ENCODE peak calls at places on chromosomes 16 and 17, in six cellular contexts. One of them, this sample, is unnamed.
A peak's percentile ranks its signal among the peaks of the same experiment; 100 is the strongest.

GRCh38 chr17:53646835-53647234 is 175.9 kb upstream of the KIF2B start:
- DNase-seq in HS-5: no peak
- DNase-seq in CD14-positive monocyte: no peak
- DNase-seq in fibroblast of the conjunctiva: no peak
- DNase-seq in stimulated activated CD4-positive, alpha-beta T cell treated with anti-CD3 and anti-CD28 coated beads, Interleukin-15, amount 100 ng/mL, for 1 hour: no peak
- DNase-seq in NCI-H748 treated with DMSO at 0.1 percent for 48 hours: no peak
- DNase-seq in this sample: no peak

GRCh38 chr16:67055712-67056487 is 27.0 kb downstream of the CBFB start:
- DNase-seq in CD14-positive monocyte: no peak
- DNase-seq in fibroblast of the conjunctiva: peak; percentile 81
- DNase-seq in stimulated activated CD4-positive, alpha-beta T cell treated with anti-CD3 and anti-CD28 coated beads, Interleukin-15, amount 100 ng/mL, for 1 hour: no peak
- DNase-seq in HS-5: peak; percentile 95
- DNase-seq in NCI-H748 treated with DMSO at 0.1 percent for 48 hours: no peak
- DNase-seq in this sample: no peak

GRCh38 chr17:67751101-67752074 is 33.7 kb downstream of the NOL11 start:
- DNase-seq in NCI-H748 treated with DMSO at 0.1 percent for 48 hours: no peak
- DNase-seq in HS-5: no peak
- DNase-seq in CD14-positive monocyte: no peak
- DNase-seq in stimulated activated CD4-positive, alpha-beta T cell treated with anti-CD3 and anti-CD28 coated beads, Interleukin-15, amount 100 ng/mL, for 1 hour: no peak
- DNase-seq in fibroblast of the conjunctiva: no peak
- DNase-seq in this sample: no peak

GRCh38 chr17:50337956-50338355 is 8.0 kb upstream of the XYLT2 start:
- DNase-seq in fibroblast of the conjunctiva: no peak
- DNase-seq in NCI-H748 treated with DMSO at 0.1 percent for 48 hours: no peak
- DNase-seq in HS-5: no peak
- DNase-seq in CD14-positive monocyte: no peak
- DNase-seq in stimulated activated CD4-positive, alpha-beta T cell treated with anti-CD3 and anti-CD28 coated beads, Interleukin-15, amount 100 ng/mL, for 1 hour: no peak
- DNase-seq in this sample: no peak

GRCh38 chr17:289409-289808 is 63.2 kb downstream of the RPH3AL start:
- DNase-seq in fibroblast of the conjunctiva: no peak
- DNase-seq in HS-5: no peak
- DNase-seq in CD14-positive monocyte: no peak
- DNase-seq in NCI-H748 treated with DMSO at 0.1 percent for 48 hours: no peak
- DNase-seq in stimulated activated CD4-positive, alpha-beta T cell treated with anti-CD3 and anti-CD28 coated beads, Interleukin-15, amount 100 ng/mL, for 1 hour: no peak
- DNase-seq in this sample: no peak

GRCh38 chr17:48025904-48026502 is 11.6 kb downstream of the COPZ2 start:
- DNase-seq in NCI-H748 treated with DMSO at 0.1 percent for 48 hours: no peak
- DNase-seq in stimulated activated CD4-positive, alpha-beta T cell treated with anti-CD3 and anti-CD28 coated beads, Interleukin-15, amount 100 ng/mL, for 1 hour: no peak
- DNase-seq in HS-5: no peak
- DNase-seq in fibroblast of the conjunctiva: no peak
- DNase-seq in CD14-positive monocyte: no peak
- DNase-seq in this sample: no peak

GRCh38 chr17:43737722-43738121 is 20.9 kb downstream of the SOST start:
- DNase-seq in NCI-H748 treated with DMSO at 0.1 percent for 48 hours: no peak
- DNase-seq in CD14-positive monocyte: no peak
- DNase-seq in stimulated activated CD4-positive, alpha-beta T cell treated with anti-CD3 and anti-CD28 coated beads, Interleukin-15, amount 100 ng/mL, for 1 hour: no peak
- DNase-seq in fibroblast of the conjunctiva: peak; percentile 51
- DNase-seq in HS-5: no peak
- DNase-seq in this sample: no peak

GRCh38 chr17:61221597-61222471 is 177.8 kb upstream of the TBX2 start:
- DNase-seq in fibroblast of the conjunctiva: no peak
- DNase-seq in NCI-H748 treated with DMSO at 0.1 percent for 48 hours: no peak
- DNase-seq in HS-5: no peak
- DNase-seq in stimulated activated CD4-positive, alpha-beta T cell treated with anti-CD3 and anti-CD28 coated beads, Interleukin-15, amount 100 ng/mL, for 1 hour: no peak
- DNase-seq in CD14-positive monocyte: no peak
- DNase-seq in this sample: no peak

GRCh38 chr17:47879028-47879585 is 16.9 kb upstream of the SP2 start:
- DNase-seq in stimulated activated CD4-positive, alpha-beta T cell treated with anti-CD3 and anti-CD28 coated beads, Interleukin-15, amount 100 ng/mL, for 1 hour: no peak
- DNase-seq in fibroblast of the conjunctiva: no peak
- DNase-seq in NCI-H748 treated with DMSO at 0.1 percent for 48 hours: no peak
- DNase-seq in CD14-positive monocyte: peak; percentile 11
- DNase-seq in HS-5: no peak
- DNase-seq in this sample: no peak

GRCh38 chr17:68048996-68049395 is 13.5 kb downstream of the KPNA2 start:
- DNase-seq in fibroblast of the conjunctiva: no peak
- DNase-seq in HS-5: no peak
- DNase-seq in CD14-positive monocyte: no peak
- DNase-seq in NCI-H748 treated with DMSO at 0.1 percent for 48 hours: no peak
- DNase-seq in stimulated activated CD4-positive, alpha-beta T cell treated with anti-CD3 and anti-CD28 coated beads, Interleukin-15, amount 100 ng/mL, for 1 hour: no peak
- DNase-seq in this sample: no peak

GRCh38 chr17:80043963-80044362 is 7.5 kb downstream of the CCDC40 start:
- DNase-seq in fibroblast of the conjunctiva: no peak
- DNase-seq in CD14-positive monocyte: no peak
- DNase-seq in HS-5: no peak
- DNase-seq in NCI-H748 treated with DMSO at 0.1 percent for 48 hours: no peak
- DNase-seq in stimulated activated CD4-positive, alpha-beta T cell treated with anti-CD3 and anti-CD28 coated beads, Interleukin-15, amount 100 ng/mL, for 1 hour: no peak
- DNase-seq in this sample: no peak

GRCh38 chr16:63697736-63698135 is 1424.1 kb downstream of the CDH11 start:
- DNase-seq in fibroblast of the conjunctiva: no peak
- DNase-seq in CD14-positive monocyte: no peak
- DNase-seq in NCI-H748 treated with DMSO at 0.1 percent for 48 hours: no peak
- DNase-seq in stimulated activated CD4-positive, alpha-beta T cell treated with anti-CD3 and anti-CD28 coated beads, Interleukin-15, amount 100 ng/mL, for 1 hour: no peak
- DNase-seq in HS-5: no peak
- DNase-seq in this sample: no peak

GRCh38 chr17:66819466-66819865 is 15.5 kb upstream of the CACNG5 start:
- DNase-seq in fibroblast of the conjunctiva: no peak
- DNase-seq in HS-5: no peak
- DNase-seq in NCI-H748 treated with DMSO at 0.1 percent for 48 hours: no peak
- DNase-seq in stimulated activated CD4-positive, alpha-beta T cell treated with anti-CD3 and anti-CD28 coated beads, Interleukin-15, amount 100 ng/mL, for 1 hour: no peak
- DNase-seq in CD14-positive monocyte: no peak
- DNase-seq in this sample: no peak

GRCh38 chr17:73139296-73139695 is 25.5 kb upstream of the SSTR2 start:
- DNase-seq in NCI-H748 treated with DMSO at 0.1 percent for 48 hours: no peak
- DNase-seq in stimulated activated CD4-positive, alpha-beta T cell treated with anti-CD3 and anti-CD28 coated beads, Interleukin-15, amount 100 ng/mL, for 1 hour: no peak
- DNase-seq in HS-5: no peak
- DNase-seq in fibroblast of the conjunctiva: no peak
- DNase-seq in CD14-positive monocyte: no peak
- DNase-seq in this sample: no peak

GRCh38 chr17:57086069-57086930 is 1.3 kb downstream of the AKAP1 start:
- DNase-seq in fibroblast of the conjunctiva: no peak
- DNase-seq in stimulated activated CD4-positive, alpha-beta T cell treated with anti-CD3 and anti-CD28 coated beads, Interleukin-15, amount 100 ng/mL, for 1 hour: no peak
- DNase-seq in CD14-positive monocyte: no peak
- DNase-seq in NCI-H748 treated with DMSO at 0.1 percent for 48 hours: peak; percentile 28
- DNase-seq in HS-5: no peak
- DNase-seq in this sample: peak; percentile 17

GRCh38 chr17:74776990-74777389 is 845 bp upstream of the NAT9 start:
- DNase-seq in fibroblast of the conjunctiva: no peak
- DNase-seq in CD14-positive monocyte: no peak
- DNase-seq in HS-5: no peak
- DNase-seq in stimulated activated CD4-positive, alpha-beta T cell treated with anti-CD3 and anti-CD28 coated beads, Interleukin-15, amount 100 ng/mL, for 1 hour: no peak
- DNase-seq in NCI-H748 treated with DMSO at 0.1 percent for 48 hours: no peak
- DNase-seq in this sample: no peak

GRCh38 chr17:76834889-76835288 is 33.3 kb upstream of the MGAT5B start:
- DNase-seq in NCI-H748 treated with DMSO at 0.1 percent for 48 hours: no peak
- DNase-seq in CD14-positive monocyte: no peak
- DNase-seq in fibroblast of the conjunctiva: no peak
- DNase-seq in HS-5: no peak
- DNase-seq in stimulated activated CD4-positive, alpha-beta T cell treated with anti-CD3 and anti-CD28 coated beads, Interleukin-15, amount 100 ng/mL, for 1 hour: no peak
- DNase-seq in this sample: no peak

GRCh38 chr17:72116692-72117469 is 3.9 kb upstream of the SOX9 start:
- DNase-seq in stimulated activated CD4-positive, alpha-beta T cell treated with anti-CD3 and anti-CD28 coated beads, Interleukin-15, amount 100 ng/mL, for 1 hour: no peak
- DNase-seq in HS-5: no peak
- DNase-seq in NCI-H748 treated with DMSO at 0.1 percent for 48 hours: no peak
- DNase-seq in CD14-positive monocyte: no peak
- DNase-seq in fibroblast of the conjunctiva: no peak
- DNase-seq in this sample: no peak

GRCh38 chr17:2695961-2696760 is 15.4 kb downstream of the CLUH start:
- DNase-seq in stimulated activated CD4-positive, alpha-beta T cell treated with anti-CD3 and anti-CD28 coated beads, Interleukin-15, amount 100 ng/mL, for 1 hour: no peak
- DNase-seq in fibroblast of the conjunctiva: no peak
- DNase-seq in HS-5: no peak
- DNase-seq in NCI-H748 treated with DMSO at 0.1 percent for 48 hours: no peak
- DNase-seq in CD14-positive monocyte: no peak
- DNase-seq in this sample: no peak

GRCh38 chr17:44024271-44024663 is 9.5 kb upstream of the TMEM101 start:
- DNase-seq in CD14-positive monocyte: no peak
- DNase-seq in stimulated activated CD4-positive, alpha-beta T cell treated with anti-CD3 and anti-CD28 coated beads, Interleukin-15, amount 100 ng/mL, for 1 hour: no peak
- DNase-seq in HS-5: no peak
- DNase-seq in NCI-H748 treated with DMSO at 0.1 percent for 48 hours: no peak
- DNase-seq in fibroblast of the conjunctiva: no peak
- DNase-seq in this sample: no peak

GRCh38 chr16:13296206-13296605 is 394.8 kb downstream of the SHISA9 start:
- DNase-seq in NCI-H748 treated with DMSO at 0.1 percent for 48 hours: no peak
- DNase-seq in stimulated activated CD4-positive, alpha-beta T cell treated with anti-CD3 and anti-CD28 coated beads, Interleukin-15, amount 100 ng/mL, for 1 hour: no peak
- DNase-seq in HS-5: no peak
- DNase-seq in CD14-positive monocyte: no peak
- DNase-seq in fibroblast of the conjunctiva: no peak
- DNase-seq in this sample: no peak

GRCh38 chr17:81741049-81741593 is 29.0 kb downstream of the SLC25A10 start:
- DNase-seq in CD14-positive monocyte: no peak
- DNase-seq in NCI-H748 treated with DMSO at 0.1 percent for 48 hours: no peak
- DNase-seq in HS-5: no peak
- DNase-seq in fibroblast of the conjunctiva: no peak
- DNase-seq in stimulated activated CD4-positive, alpha-beta T cell treated with anti-CD3 and anti-CD28 coated beads, Interleukin-15, amount 100 ng/mL, for 1 hour: no peak
- DNase-seq in this sample: no peak